ENCODE peak calls at places on chromosome 18, in eight cellular contexts. H is spleen, O is SK-N-MC, G is stomach, N is transverse colon, B is esophagus muscularis mucosa, A is K562, C is sigmoid colon. K is an unnamed sample.

GRCh38 chr18:39523281-39523680 is 1957.7 kb upstream of the CELF4 start:
- DNase-seq in C (no peak), H (no peak), G (no peak), O (no peak), B (no peak), A (no peak), N (no peak), K (peak; percentile 57)

GRCh38 chr18:63099026-63099840 is 220.3 kb downstream of the BCL2 start:
- DNase-seq in B (no peak), A (no peak), C (no peak), N (no peak), O (no peak), H (no peak), G (no peak), K (no peak)

GRCh38 chr18:47858607-47859006 is 71.9 kb downstream of the SMAD2 start:
- DNase-seq in N (no peak), A (no peak), B (no peak), O (no peak), H (no peak), C (no peak), G (no peak), K (no peak)

GRCh38 chr18:74139888-74140287 is 7.7 kb downstream of the FBXO15 start:
- DNase-seq in O (no peak), A (peak; percentile 22), G (no peak), B (no peak), H (no peak), N (no peak), C (no peak), K (no peak)

GRCh38 chr18:32280911-32281310 is 91.1 kb downstream of the MEP1B start:
- DNase-seq in H (no peak), G (no peak), O (no peak), C (no peak), B (no peak), N (no peak), A (no peak), K (no peak)

GRCh38 chr18:12031836-12032235 is 50.5 kb downstream of the IMPA2 start:
- DNase-seq in G (no peak), A (no peak), B (peak; percentile 96), H (no peak), N (peak; percentile 41), C (peak; percentile 92), O (no peak), K (no peak)

GRCh38 chr18:35042389-35043066 is 1.3 kb downstream of the MAPRE2 start:
- DNase-seq in B (no peak), N (no peak), C (no peak), G (no peak), O (no peak), A (peak; percentile 33), H (no peak), K (peak; percentile 87)

GRCh38 chr18:70493461-70493860 is 204.6 kb downstream of the SOCS6 start:
- DNase-seq in H (no peak), B (no peak), N (no peak), G (no peak), A (no peak), O (no peak), C (no peak), K (no peak)

GRCh38 chr18:35026407-35027061 is 14.7 kb upstream of the MAPRE2 start:
- DNase-seq in C (no peak), B (no peak), G (no peak), O (no peak), A (peak; percentile 29), H (no peak), N (no peak), K (no peak)

GRCh38 chr18:75364512-75364911 is 63.0 kb downstream of the SMIM21 start:
- DNase-seq in N (no peak), B (no peak), O (no peak), G (no peak), C (no peak), A (no peak), H (no peak), K (no peak)

GRCh38 chr18:49949991-49950395 is 136.7 kb upstream of the ACAA2 start:
- DNase-seq in A (no peak), B (no peak), C (no peak), N (no peak), O (no peak), G (no peak), H (no peak), K (no peak)

GRCh38 chr18:8800876-8801262 is 95.5 kb downstream of the MTCL1 start:
- DNase-seq in H (no peak), G (no peak), N (no peak), C (no peak), O (no peak), B (no peak), A (no peak), K (no peak)

GRCh38 chr18:41992066-41992465 is 37.0 kb downstream of the PIK3C3 start:
- DNase-seq in O (no peak), N (no peak), C (no peak), A (no peak), G (no peak), B (no peak), H (no peak), K (peak; percentile 49)

GRCh38 chr18:76354348-76354747 is 140.7 kb downstream of the ZNF516 start:
- DNase-seq in G (no peak), B (peak; percentile 75), N (no peak), C (peak; percentile 77), O (no peak), H (no peak), A (no peak), K (peak; percentile 4)

GRCh38 chr18:54129448-54130134 is 94.9 kb downstream of the MBD2 start:
- DNase-seq in A (no peak), O (no peak), G (no peak), N (no peak), C (no peak), B (no peak), H (no peak), K (no peak)

GRCh38 chr18:52242711-52243110 is 97.3 kb upstream of the DCC start:
- DNase-seq in B (no peak), O (no peak), N (no peak), C (no peak), A (no peak), H (no peak), G (no peak), K (no peak)

DNA sequence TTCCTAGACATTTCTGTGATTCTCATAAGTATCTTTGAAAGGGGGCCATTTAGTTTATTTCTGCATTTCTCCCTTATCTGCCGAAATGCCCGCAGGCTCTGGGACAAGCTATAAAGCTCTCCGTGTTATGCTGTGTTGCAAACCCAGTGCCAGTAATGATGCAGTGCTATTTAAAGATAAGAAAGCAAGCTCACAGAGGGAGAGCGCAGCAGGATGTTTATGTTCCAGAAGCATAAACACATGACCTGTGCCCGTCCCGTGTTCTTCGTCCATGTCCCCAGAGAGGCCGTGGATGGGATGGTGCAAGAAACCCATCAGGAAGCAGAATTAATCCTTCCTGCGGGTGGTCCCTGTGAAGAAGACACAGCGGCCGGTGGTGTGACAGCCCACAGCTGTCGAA is 99.4 kb downstream of the NEDD4L start:
- DNase-seq in O (no peak), A (no peak), C (no peak), H (no peak), N (no peak), G (no peak), B (no peak), K (no peak)
- TF ChIP-seq POLR2AphosphoS5 in O (no peak), A (no peak), C (peak; percentile 48), H (no peak), N (no peak), G (peak; percentile 31), B (no peak), K (no peak)

GRCh38 chr18:3451989-3452749 is 2.2 kb downstream of the TGIF1 start:
- DNase-seq in A (peak; percentile 45), O (no peak), B (no peak), N (peak; percentile 78), H (peak; percentile 88), G (peak; percentile 73), C (peak; percentile 83), K (peak; percentile 70)
- H3K9me3 ChIP-seq in A (no peaks in the 10 kb centered on the region), O (no peaks in the 10 kb centered on the region), B (no peaks in the 10 kb centered on the region), N (no peaks in the 10 kb centered on the region), H (no peaks in the 10 kb centered on the region), G (no peaks in the 10 kb centered on the region), C (no peaks in the 10 kb centered on the region), K (no peaks in the 10 kb centered on the region)

GRCh38 chr18:77376043-77376732 is 126.5 kb downstream of the GALR1 start:
- DNase-seq in O (no peak), C (no peak), H (no peak), G (no peak), B (no peak), N (no peak), A (no peak), K (no peak)
- TF ChIP-seq POLR2AphosphoS5 in O (no peak), C (no peak), H (no peak), G (no peak), B (no peak), N (no peak), A (no peak), K (no peak)

GRCh38 chr18:13700153-13700552 is 26.2 kb downstream of the FAM210A start:
- DNase-seq in O (no peak), G (no peak), B (no peak), H (no peak), N (no peak), A (no peak), C (no peak), K (no peak)

DNA sequence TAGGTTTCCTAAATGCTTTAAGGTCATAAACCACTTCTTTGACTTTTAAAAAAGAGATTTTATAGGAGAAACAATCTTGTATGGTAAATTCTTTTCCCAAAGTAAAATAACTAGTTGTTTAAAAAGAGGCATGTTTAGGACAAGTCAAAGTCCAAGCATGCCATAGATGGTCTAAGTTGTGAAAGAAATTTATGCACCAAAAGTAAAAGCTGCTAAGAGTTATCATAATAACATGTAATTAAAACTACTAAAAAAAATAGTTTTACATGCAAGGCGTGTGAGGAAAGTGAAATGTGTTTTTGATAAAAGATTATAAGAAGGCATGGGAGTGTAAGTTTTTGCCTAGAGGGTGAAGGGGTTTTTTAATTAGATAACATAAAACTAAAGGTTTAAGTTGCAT is 22.5 kb downstream of the FAM210A start:
- DNase-seq in O (no peak), N (no peak), G (no peak), C (no peak), B (no peak), A (no peak), H (no peak), K (no peak)
- H3K9me3 ChIP-seq in O (peaks cover 10% of the 10 kb centered on the region), N (peaks cover 14% of the 10 kb centered on the region), G (peaks cover 11% of the 10 kb centered on the region), C (no peaks in the 10 kb centered on the region), B (no peaks in the 10 kb centered on the region), A (no peaks in the 10 kb centered on the region), H (peaks cover 53% of the 10 kb centered on the region), K (peaks cover 2% of the 10 kb centered on the region)